ENCODE peak calls at places on chromosomes 3 and 15, in six cellular contexts. G is ovary; W is NCI-H1105 treated with DMSO at 0.1 percent for 48 hours; C is activated CD4-positive, alpha-beta T cell treated with anti-CD3 and anti-CD28 coated beads, Interleukin-2, amount 50 U/mL, for 1 hour; V is EH; F is BE2C. Z is an unnamed sample.

GRCh38 chr15:31271224-31271635 is 55.4 kb upstream of the KLF13 start:
- DNase-seq in V (no peak), W (no peak), C (no peak), G (no peak), F (no peak), Z (no peak)

GRCh38 chr3:120726784-120727183 is 15.5 kb downstream of the RABL3 start:
- DNase-seq in C (no peak), W (no peak), G (no peak), V (peak; percentile 46), F (no peak), Z (no peak)

GRCh38 chr3:64305731-64306130 is 80.5 kb upstream of the PRICKLE2 start:
- DNase-seq in G (no peak), F (no peak), C (no peak), V (no peak), W (no peak), Z (no peak)

GRCh38 chr15:55959744-55960143 is 33.7 kb downstream of the NEDD4 start:
- DNase-seq in V (peak; percentile 19), G (no peak), C (no peak), F (no peak), W (no peak), Z (no peak)

GRCh38 chr15:84955089-84955848 is 26.4 kb upstream of the PDE8A start:
- DNase-seq in V (peak; percentile 75), W (no peak), G (peak; percentile 80), F (peak; percentile 76), C (peak; percentile 42), Z (peak; percentile 93)

GRCh38 chr3:74630602-74631001 is 16.1 kb upstream of the CNTN3 start:
- DNase-seq in C (no peak), G (no peak), V (peak; percentile 35), F (no peak), W (no peak), Z (no peak)

GRCh38 chr3:82030932-82031331 is 269.5 kb upstream of the GBE1 start:
- DNase-seq in W (no peak), G (no peak), V (no peak), F (no peak), C (no peak), Z (no peak)

GRCh38 chr3:170640737-170641171 is 54.9 kb upstream of the SLC7A14 start:
- DNase-seq in G (no peak), W (no peak), F (no peak), V (no peak), C (no peak), Z (no peak)

GRCh38 chr3:43773273-43774104 is 82.8 kb downstream of the ABHD5 start:
- DNase-seq in C (peak; percentile 4), V (peak; percentile 47), F (peak; percentile 39), W (no peak), G (no peak), Z (no peak)

GRCh38 chr3:104032283-104032682 is 1334.4 kb upstream of the ALCAM start:
- DNase-seq in C (no peak), F (no peak), G (no peak), V (no peak), W (no peak), Z (no peak)

GRCh38 chr3:112413074-112413473 is 80.1 kb downstream of the CD200 start:
- DNase-seq in C (no peak), W (no peak), G (no peak), F (no peak), V (no peak), Z (no peak)

GRCh38 chr3:197750396-197750831 is 731 bp downstream of the FYTTD1 start:
- DNase-seq in V (peak; percentile 81), G (no peak), F (peak; percentile 76), C (peak; percentile 52), W (peak; percentile 68), Z (peak; percentile 64)

GRCh38 chr15:76840830-76841460 is 64.2 kb downstream of the SCAPER start:
- DNase-seq in C (no peak), V (peak; percentile 55), W (peak; percentile 18), F (no peak), G (no peak), Z (no peak)

GRCh38 chr3:85342915-85343314 is 384.1 kb downstream of the CADM2 start:
- DNase-seq in C (no peak), W (no peak), V (no peak), G (no peak), F (peak; percentile 62), Z (no peak)

GRCh38 chr15:48447657-48448056 is 116.4 kb downstream of the DUT start:
- DNase-seq in F (no peak), C (no peak), G (no peak), W (no peak), V (peak; percentile 73), Z (no peak)

GRCh38 chr3:179476215-179476614 is 24.9 kb upstream of the GNB4 start:
- DNase-seq in F (no peak), C (no peak), V (no peak), W (no peak), G (no peak), Z (no peak)

GRCh38 chr15:66646308-66646707 is 55.7 kb upstream of the SMAD6 start:
- DNase-seq in G (no peak), V (no peak), W (no peak), F (peak; percentile 79), C (no peak), Z (no peak)

GRCh38 chr3:39414421-39414907 is 7.9 kb downstream of the RPSA start:
- DNase-seq in V (peak; percentile 23), F (peak; percentile 8), W (no peak), G (no peak), C (no peak), Z (no peak)

GRCh38 chr15:90851114-90851513 is 17.3 kb upstream of the FURIN start:
- DNase-seq in G (no peak), W (no peak), V (no peak), F (no peak), C (peak; percentile 42), Z (no peak)

GRCh38 chr15:78415284-78415683 is 22.7 kb upstream of the IREB2 start:
- DNase-seq in F (no peak), V (peak; percentile 47), G (no peak), C (no peak), W (peak; percentile 90), Z (no peak)

GRCh38 chr3:157261000-157261399 is 101.1 kb upstream of the CCNL1 start:
- DNase-seq in C (no peak), G (no peak), V (peak; percentile 92), F (no peak), W (no peak), Z (no peak)

GRCh38 chr3:150319900-150320299 is 88.2 kb upstream of the TSC22D2 start:
- DNase-seq in W (no peak), C (no peak), V (peak; percentile 95), F (no peak), G (no peak), Z (no peak)

GRCh38 chr3:134357914-134358811 is 16.1 kb downstream of the AMOTL2 start:
- DNase-seq in C (peak; percentile 5), F (peak; percentile 28), V (peak; percentile 100), W (peak; percentile 10), G (peak; percentile 34), Z (peak; percentile 71)

GRCh38 chr15:65374831-65375401 is 2.9 kb downstream of the IGDCC3 start:
- DNase-seq in C (no peak), G (no peak), W (no peak), V (peak; percentile 69), F (no peak), Z (no peak)